ENCODE peak calls at places on chromosomes 6 and 20, in ten cellular contexts. W, B, T, U, M, I, O, H, P and Q are unnamed samples.
A peak's percentile ranks its signal among the peaks of the same experiment; 100 is the strongest.

GRCh38 chr6:154508573-154509375 is 1.7 kb downstream of the CNKSR3 start:
- DNase-seq in P (no peak), W (no peak), H (no peak), O (no peak), M (no peak), U (peak; percentile 30), I (no peak), B (no peak), T (no peak), Q (no peak)

GRCh38 chr20:8527998-8528397 is 395.9 kb downstream of the PLCB1 start:
- DNase-seq in M (peak; percentile 66), P (no peak), B (no peak), U (peak; percentile 60), H (no peak), T (peak; percentile 90), O (peak; percentile 22), I (no peak), W (peak; percentile 93), Q (no peak)

GRCh38 chr6:161000632-161001031 is 9.1 kb downstream of the MAP3K4 start:
- DNase-seq in U (no peak), O (no peak), I (no peak), W (no peak), P (no peak), H (no peak), T (no peak), B (no peak), M (no peak), Q (no peak)

GRCh38 chr20:53865905-53866786 is 204.2 kb downstream of the BCAS1 start:
- DNase-seq in I (peak; percentile 63), M (no peak), U (peak; percentile 67), W (peak; percentile 82), B (peak; percentile 15), H (no peak), P (peak; percentile 72), O (peak; percentile 90), T (peak; percentile 51), Q (no peak)

GRCh38 chr20:14341782-14342181 is 4.4 kb upstream of the FLRT3 start:
- DNase-seq in H (no peak), I (no peak), W (peak; percentile 4), T (no peak), B (no peak), O (no peak), M (no peak), P (no peak), U (no peak), Q (no peak)

GRCh38 chr6:40586369-40586768 is 795 bp downstream of the LRFN2 start:
- DNase-seq in W (no peak), H (no peak), M (no peak), P (no peak), T (no peak), U (peak; percentile 3), I (no peak), B (no peak), O (no peak), Q (no peak)

GRCh38 chr6:36662827-36663256 is 15.7 kb upstream of the CDKN1A start:
- DNase-seq in H (no peak), U (no peak), T (peak; percentile 52), M (no peak), B (no peak), P (no peak), I (no peak), O (no peak), W (no peak), Q (no peak)

GRCh38 chr20:19964289-19965263 is 52.6 kb upstream of the NAA20 start:
- DNase-seq in H (no peak), B (no peak), I (no peak), T (peak; percentile 61), U (peak; percentile 63), W (peak; percentile 89), P (no peak), M (no peak), O (peak; percentile 44), Q (no peak)

GRCh38 chr20:9514461-9515210 is at the start of gene LAMP5:
- DNase-seq in P (peak; percentile 88), I (no peak), O (no peak), W (no peak), M (no peak), H (no peak), B (no peak), T (peak; percentile 43), U (peak; percentile 78), Q (no peak)

GRCh38 chr6:37536462-37537225 is 37.0 kb upstream of the CCDC167 start:
- DNase-seq in P (no peak), M (no peak), O (no peak), W (no peak), H (no peak), U (no peak), B (no peak), T (no peak), I (no peak), Q (no peak)

GRCh38 chr6:140572867-140573266 is 1198.4 kb upstream of the CITED2 start:
- DNase-seq in P (no peak), B (no peak), H (no peak), W (no peak), T (no peak), U (no peak), M (no peak), I (no peak), O (peak; percentile 10), Q (no peak)

GRCh38 chr6:122180132-122180531 is 219.3 kb upstream of the HSF2 start:
- DNase-seq in O (no peak), T (no peak), U (peak; percentile 22), P (no peak), B (no peak), W (no peak), M (no peak), H (no peak), I (no peak), Q (no peak)

GRCh38 chr6:144897441-144897921 is 612.3 kb downstream of the UTRN start:
- DNase-seq in I (no peak), M (no peak), W (peak; percentile 93), H (no peak), O (peak; percentile 91), B (peak; percentile 72), T (no peak), U (peak; percentile 78), P (no peak), Q (no peak)

GRCh38 chr6:164014716-164015484 is 600.4 kb downstream of the QKI start:
- DNase-seq in M (no peak), U (no peak), W (no peak), T (no peak), P (no peak), I (no peak), H (no peak), B (no peak), O (no peak), Q (no peak)

GRCh38 chr6:42509765-42510164 is 54.1 kb upstream of the UBR2 start:
- DNase-seq in B (no peak), U (no peak), P (no peak), W (no peak), O (no peak), I (no peak), H (no peak), T (no peak), M (no peak), Q (no peak)

GRCh38 chr6:129660346-129660676 is 49.7 kb downstream of the ARHGAP18 start:
- DNase-seq in O (no peak), M (no peak), H (no peak), P (no peak), T (no peak), I (no peak), B (no peak), W (no peak), U (no peak), Q (no peak)

GRCh38 chr6:53100561-53100960 is 35.4 kb downstream of the FBXO9 start:
- DNase-seq in U (no peak), O (no peak), B (no peak), P (no peak), M (no peak), T (no peak), I (no peak), H (no peak), W (no peak), Q (no peak)

GRCh38 chr6:34274129-34274528 is 25.3 kb upstream of the SMIM29 start:
- DNase-seq in P (no peak), T (no peak), H (no peak), U (no peak), I (no peak), B (no peak), W (no peak), M (no peak), O (no peak), Q (no peak)

GRCh38 chr6:166743415-166743814 is 116.4 kb upstream of the RPS6KA2 start:
- DNase-seq in T (no peak), U (no peak), H (no peak), P (no peak), O (no peak), W (no peak), I (no peak), M (no peak), B (no peak), Q (no peak)

GRCh38 chr6:169782966-169783760 is 31.7 kb downstream of the ERMARD start:
- DNase-seq in M (no peak), W (no peak), U (no peak), H (no peak), B (no peak), T (no peak), O (no peak), I (no peak), P (peak; percentile 26), Q (no peak)

GRCh38 chr6:12545837-12546658 is 170.5 kb upstream of the PHACTR1 start:
- DNase-seq in U (peak; percentile 88), H (no peak), T (no peak), B (no peak), P (no peak), I (no peak), O (peak; percentile 73), W (peak; percentile 79), M (no peak), Q (no peak)

GRCh38 chr6:137233561-137234504 is 14.6 kb upstream of the IFNGR1 start:
- DNase-seq in W (peak; percentile 96), U (peak; percentile 71), B (no peak), P (no peak), O (peak; percentile 89), H (no peak), M (peak; percentile 61), T (peak; percentile 92), I (no peak), Q (no peak)

GRCh38 chr20:1918766-1919165 is 23.6 kb downstream of the SIRPA start:
- DNase-seq in O (no peak), I (no peak), P (no peak), T (no peak), B (no peak), M (no peak), W (no peak), U (no peak), H (no peak), Q (no peak)

GRCh38 chr6:11097476-11097875 is 3.8 kb downstream of the SMIM13 start:
- DNase-seq in W (no peak), P (no peak), T (peak; percentile 61), U (no peak), M (no peak), I (no peak), H (no peak), B (no peak), O (no peak), Q (no peak)

GRCh38 chr6:47419621-47420020 is 58.0 kb upstream of the CD2AP start:
- DNase-seq in H (no peak), U (peak; percentile 58), O (no peak), W (no peak), B (no peak), P (no peak), I (no peak), M (no peak), T (no peak), Q (no peak)

GRCh38 chr6:44397424-44398169 is 10.1 kb downstream of the CDC5L start:
- DNase-seq in U (no peak), B (no peak), P (no peak), W (no peak), H (no peak), I (no peak), T (peak; percentile 7), M (no peak), O (no peak), Q (no peak)

GRCh38 chr6:30555428-30556005 is 772 bp downstream of the GNL1 start:
- DNase-seq in P (peak; percentile 72), H (peak; percentile 20), T (peak; percentile 64), W (peak; percentile 27), B (peak; percentile 48), M (no peak), O (peak; percentile 70), U (peak; percentile 77), I (no peak), Q (no peak)